ENCODE peak calls at places on chromosome 10, in nine cellular contexts. One of them, this sample, is unnamed.

GRCh38 chr10:59047180-59047579 is 129.3 kb upstream of the PHYHIPL start:
- DNase-seq in choroid plexus epithelial cell: no peak
- DNase-seq in HL-60: no peak
- DNase-seq in type B pancreatic cell: no peak
- DNase-seq in A549: no peak
- DNase-seq in dorsolateral prefrontal cortex: no peak
- DNase-seq in astrocyte of the spinal cord: no peak
- DNase-seq in neural progenitor cell: no peak
- DNase-seq in fibroblast of lung: no peak
- DNase-seq in this sample: no peak

GRCh38 chr10:61284222-61284890 is 168.8 kb downstream of the TMEM26 start:
- DNase-seq in choroid plexus epithelial cell: peak
- DNase-seq in HL-60: no peak
- DNase-seq in type B pancreatic cell: no peak
- DNase-seq in A549: peak
- DNase-seq in dorsolateral prefrontal cortex: no peak
- DNase-seq in astrocyte of the spinal cord: peak
- DNase-seq in neural progenitor cell: peak
- DNase-seq in fibroblast of lung: peak
- DNase-seq in this sample: no peak

GRCh38 chr10:96753956-96754355 is 33.6 kb upstream of the PIK3AP1 start:
- DNase-seq in choroid plexus epithelial cell: no peak
- DNase-seq in HL-60: no peak
- DNase-seq in type B pancreatic cell: no peak
- DNase-seq in A549: no peak
- DNase-seq in dorsolateral prefrontal cortex: no peak
- DNase-seq in astrocyte of the spinal cord: no peak
- DNase-seq in neural progenitor cell: no peak
- DNase-seq in fibroblast of lung: no peak
- DNase-seq in this sample: no peak

GRCh38 chr10:526651-527312 is 162.7 kb downstream of the DIP2C start:
- DNase-seq in choroid plexus epithelial cell: no peak
- DNase-seq in HL-60: no peak
- DNase-seq in type B pancreatic cell: no peak
- DNase-seq in A549: no peak
- DNase-seq in dorsolateral prefrontal cortex: peak
- DNase-seq in astrocyte of the spinal cord: no peak
- DNase-seq in neural progenitor cell: peak
- DNase-seq in fibroblast of lung: no peak
- DNase-seq in this sample: no peak

GRCh38 chr10:111481271-111482073 is 404.6 kb downstream of the ADRA2A start:
- DNase-seq in choroid plexus epithelial cell: no peak
- DNase-seq in HL-60: no peak
- DNase-seq in type B pancreatic cell: no peak
- DNase-seq in A549: no peak
- DNase-seq in dorsolateral prefrontal cortex: no peak
- DNase-seq in astrocyte of the spinal cord: no peak
- DNase-seq in neural progenitor cell: no peak
- DNase-seq in fibroblast of lung: no peak
- DNase-seq in this sample: no peak

GRCh38 chr10:7364474-7364873 is 46.4 kb downstream of the SFMBT2 start:
- DNase-seq in choroid plexus epithelial cell: no peak
- DNase-seq in HL-60: no peak
- DNase-seq in type B pancreatic cell: no peak
- DNase-seq in A549: no peak
- DNase-seq in dorsolateral prefrontal cortex: no peak
- DNase-seq in astrocyte of the spinal cord: no peak
- DNase-seq in neural progenitor cell: no peak
- DNase-seq in fibroblast of lung: no peak
- DNase-seq in this sample: no peak

GRCh38 chr10:69374242-69374641 is 42.5 kb downstream of the TACR2 start:
- DNase-seq in choroid plexus epithelial cell: no peak
- DNase-seq in HL-60: no peak
- DNase-seq in type B pancreatic cell: no peak
- DNase-seq in A549: no peak
- DNase-seq in dorsolateral prefrontal cortex: no peak
- DNase-seq in astrocyte of the spinal cord: no peak
- DNase-seq in neural progenitor cell: no peak
- DNase-seq in fibroblast of lung: no peak
- DNase-seq in this sample: no peak

GRCh38 chr10:128781636-128782035 is 655.4 kb upstream of the MKI67 start:
- DNase-seq in choroid plexus epithelial cell: no peak
- DNase-seq in HL-60: no peak
- DNase-seq in type B pancreatic cell: peak
- DNase-seq in A549: no peak
- DNase-seq in dorsolateral prefrontal cortex: no peak
- DNase-seq in astrocyte of the spinal cord: no peak
- DNase-seq in neural progenitor cell: no peak
- DNase-seq in fibroblast of lung: no peak
- DNase-seq in this sample: no peak

GRCh38 chr10:12608761-12609160 is 259.4 kb downstream of the CAMK1D start:
- DNase-seq in choroid plexus epithelial cell: no peak
- DNase-seq in HL-60: no peak
- DNase-seq in type B pancreatic cell: no peak
- DNase-seq in A549: no peak
- DNase-seq in dorsolateral prefrontal cortex: no peak
- DNase-seq in astrocyte of the spinal cord: no peak
- DNase-seq in neural progenitor cell: no peak
- DNase-seq in fibroblast of lung: no peak
- DNase-seq in this sample: no peak

GRCh38 chr10:103451871-103452713 is at the start of gene CALHM2:
- DNase-seq in choroid plexus epithelial cell: peak
- DNase-seq in HL-60: peak
- DNase-seq in type B pancreatic cell: no peak
- DNase-seq in A549: peak
- DNase-seq in dorsolateral prefrontal cortex: peak
- DNase-seq in astrocyte of the spinal cord: no peak
- DNase-seq in neural progenitor cell: peak
- DNase-seq in fibroblast of lung: peak
- DNase-seq in this sample: peak

GRCh38 chr10:91642831-91643692 is 10.2 kb upstream of the PPP1R3C start:
- DNase-seq in choroid plexus epithelial cell: peak
- DNase-seq in HL-60: no peak
- DNase-seq in type B pancreatic cell: no peak
- DNase-seq in A549: no peak
- DNase-seq in dorsolateral prefrontal cortex: no peak
- DNase-seq in astrocyte of the spinal cord: peak
- DNase-seq in neural progenitor cell: no peak
- DNase-seq in fibroblast of lung: peak
- DNase-seq in this sample: no peak

GRCh38 chr10:3222068-3222467 is 49.5 kb upstream of the PITRM1 start:
- DNase-seq in choroid plexus epithelial cell: peak
- DNase-seq in HL-60: no peak
- DNase-seq in type B pancreatic cell: no peak
- DNase-seq in A549: no peak
- DNase-seq in dorsolateral prefrontal cortex: no peak
- DNase-seq in astrocyte of the spinal cord: peak
- DNase-seq in neural progenitor cell: peak
- DNase-seq in fibroblast of lung: peak
- DNase-seq in this sample: no peak

GRCh38 chr10:22252801-22253577 is 35.2 kb upstream of the EBLN1 start:
- DNase-seq in choroid plexus epithelial cell: peak
- DNase-seq in HL-60: no peak
- DNase-seq in type B pancreatic cell: peak
- DNase-seq in A549: no peak
- DNase-seq in dorsolateral prefrontal cortex: peak
- DNase-seq in astrocyte of the spinal cord: peak
- DNase-seq in neural progenitor cell: peak
- DNase-seq in fibroblast of lung: peak
- DNase-seq in this sample: peak

GRCh38 chr10:97685395-97685958 is 1.6 kb downstream of the AVPI1 start:
- DNase-seq in choroid plexus epithelial cell: peak
- DNase-seq in HL-60: no peak
- DNase-seq in type B pancreatic cell: no peak
- DNase-seq in A549: peak
- DNase-seq in dorsolateral prefrontal cortex: no peak
- DNase-seq in astrocyte of the spinal cord: peak
- DNase-seq in neural progenitor cell: peak
- DNase-seq in fibroblast of lung: peak
- DNase-seq in this sample: no peak

GRCh38 chr10:95657250-95657649 is 739 bp upstream of the ALDH18A1 start:
- DNase-seq in choroid plexus epithelial cell: no peak
- DNase-seq in HL-60: no peak
- DNase-seq in type B pancreatic cell: no peak
- DNase-seq in A549: no peak
- DNase-seq in dorsolateral prefrontal cortex: no peak
- DNase-seq in astrocyte of the spinal cord: no peak
- DNase-seq in neural progenitor cell: no peak
- DNase-seq in fibroblast of lung: no peak
- DNase-seq in this sample: no peak

GRCh38 chr10:48364659-48365405 is 58.4 kb downstream of the MAPK8 start:
- DNase-seq in choroid plexus epithelial cell: peak
- DNase-seq in HL-60: no peak
- DNase-seq in type B pancreatic cell: no peak
- DNase-seq in A549: no peak
- DNase-seq in dorsolateral prefrontal cortex: no peak
- DNase-seq in astrocyte of the spinal cord: peak
- DNase-seq in neural progenitor cell: no peak
- DNase-seq in fibroblast of lung: peak
- DNase-seq in this sample: no peak

GRCh38 chr10:119189811-119190282 is 11.2 kb upstream of the PRDX3 start:
- DNase-seq in choroid plexus epithelial cell: peak
- DNase-seq in HL-60: peak
- DNase-seq in type B pancreatic cell: no peak
- DNase-seq in A549: no peak
- DNase-seq in dorsolateral prefrontal cortex: no peak
- DNase-seq in astrocyte of the spinal cord: peak
- DNase-seq in neural progenitor cell: no peak
- DNase-seq in fibroblast of lung: peak
- DNase-seq in this sample: no peak

GRCh38 chr10:102335184-102335583 is 60.3 kb upstream of the NFKB2 start:
- DNase-seq in choroid plexus epithelial cell: peak
- DNase-seq in HL-60: no peak
- DNase-seq in type B pancreatic cell: no peak
- DNase-seq in A549: no peak
- DNase-seq in dorsolateral prefrontal cortex: no peak
- DNase-seq in astrocyte of the spinal cord: no peak
- DNase-seq in neural progenitor cell: no peak
- DNase-seq in fibroblast of lung: no peak
- DNase-seq in this sample: no peak

GRCh38 chr10:74153123-74153522 is 2.1 kb downstream of the ADK start:
- DNase-seq in choroid plexus epithelial cell: peak
- DNase-seq in HL-60: no peak
- DNase-seq in type B pancreatic cell: no peak
- DNase-seq in A549: peak
- DNase-seq in dorsolateral prefrontal cortex: no peak
- DNase-seq in astrocyte of the spinal cord: peak
- DNase-seq in neural progenitor cell: peak
- DNase-seq in fibroblast of lung: peak
- DNase-seq in this sample: no peak
- TF ChIP-seq CTCF in choroid plexus epithelial cell: peak
- TF ChIP-seq CTCF in HL-60: no peak
- TF ChIP-seq CTCF in type B pancreatic cell: peak
- TF ChIP-seq CTCF in A549: peak
- TF ChIP-seq CTCF in dorsolateral prefrontal cortex: no peak
- TF ChIP-seq CTCF in astrocyte of the spinal cord: peak
- TF ChIP-seq CTCF in neural progenitor cell: peak
- TF ChIP-seq CTCF in fibroblast of lung: peak
- TF ChIP-seq CTCF in this sample: peak

GRCh38 chr10:5449823-5450222 is 37.5 kb downstream of the NET1 start:
- DNase-seq in choroid plexus epithelial cell: peak
- DNase-seq in HL-60: peak
- DNase-seq in type B pancreatic cell: no peak
- DNase-seq in A549: no peak
- DNase-seq in dorsolateral prefrontal cortex: no peak
- DNase-seq in astrocyte of the spinal cord: peak
- DNase-seq in neural progenitor cell: peak
- DNase-seq in fibroblast of lung: peak
- DNase-seq in this sample: no peak
- TF ChIP-seq CTCF in choroid plexus epithelial cell: peak
- TF ChIP-seq CTCF in HL-60: no peak
- TF ChIP-seq CTCF in type B pancreatic cell: peak
- TF ChIP-seq CTCF in A549: no peak
- TF ChIP-seq CTCF in dorsolateral prefrontal cortex: no peak
- TF ChIP-seq CTCF in astrocyte of the spinal cord: peak
- TF ChIP-seq CTCF in neural progenitor cell: no peak
- TF ChIP-seq CTCF in fibroblast of lung: peak
- TF ChIP-seq CTCF in this sample: no peak

DNA sequence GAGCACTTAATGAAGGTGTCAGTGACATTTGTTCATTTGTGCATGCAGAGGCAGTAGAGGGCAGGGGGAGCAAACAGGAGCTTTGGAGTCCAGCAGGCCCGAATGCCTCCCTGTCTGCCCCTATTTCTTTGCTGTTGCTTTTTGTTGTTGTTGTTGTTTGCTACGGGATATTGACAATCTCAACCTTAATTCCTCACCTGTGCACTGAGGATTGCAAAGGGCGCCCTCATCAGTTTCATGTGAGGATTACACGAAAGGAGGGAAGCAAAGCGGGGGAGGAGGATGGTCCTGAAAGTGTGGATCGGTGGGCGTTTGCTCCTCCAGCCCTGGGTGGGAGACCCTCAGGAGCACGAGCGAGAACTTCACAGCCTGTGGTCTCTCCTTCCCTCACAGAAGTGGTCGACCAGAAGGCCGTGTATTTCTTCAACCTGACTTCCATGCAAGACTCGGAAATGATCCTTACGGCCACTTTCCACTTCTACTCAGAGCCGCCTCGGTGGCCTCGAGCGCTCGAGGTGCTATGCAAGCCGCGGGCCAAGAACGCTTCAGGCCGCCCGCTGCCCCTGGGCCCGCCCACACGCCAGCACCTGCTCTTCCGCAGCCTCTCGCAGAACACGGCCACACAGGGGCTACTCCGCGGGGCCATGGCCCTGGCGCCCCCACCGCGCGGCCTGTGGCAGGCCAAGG is 9.5 kb downstream of the GDF10 start:
- DNase-seq in choroid plexus epithelial cell: peak
- DNase-seq in HL-60: no peak
- DNase-seq in type B pancreatic cell: no peak
- DNase-seq in A549: no peak
- DNase-seq in dorsolateral prefrontal cortex: no peak
- DNase-seq in astrocyte of the spinal cord: no peak
- DNase-seq in neural progenitor cell: peak
- DNase-seq in fibroblast of lung: no peak
- DNase-seq in this sample: no peak
- TF ChIP-seq CTCF in choroid plexus epithelial cell: peak
- TF ChIP-seq CTCF in HL-60: no peak
- TF ChIP-seq CTCF in type B pancreatic cell: peak
- TF ChIP-seq CTCF in A549: peak
- TF ChIP-seq CTCF in dorsolateral prefrontal cortex: peak
- TF ChIP-seq CTCF in astrocyte of the spinal cord: peak
- TF ChIP-seq CTCF in neural progenitor cell: peak
- TF ChIP-seq CTCF in fibroblast of lung: peak
- TF ChIP-seq CTCF in this sample: peak

DNA sequence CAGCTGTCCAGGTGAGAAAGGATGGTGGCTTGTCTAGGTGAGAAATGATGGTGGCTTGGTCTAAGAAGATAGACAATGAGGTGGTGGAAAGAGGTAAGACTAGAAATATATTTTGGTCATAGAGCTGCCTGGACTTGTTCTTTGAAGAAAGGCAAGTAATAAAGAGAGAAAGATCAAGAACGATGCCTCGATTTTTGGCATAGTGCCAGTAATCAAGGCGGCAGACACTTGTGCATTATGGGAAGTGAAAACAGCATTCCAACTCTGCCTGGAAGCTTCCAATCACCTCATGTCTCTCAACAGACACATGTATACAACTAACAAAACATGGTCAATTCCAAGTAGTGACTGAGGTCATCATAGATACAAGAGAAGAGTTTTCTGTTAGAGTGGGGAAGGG is 423.8 kb upstream of the NRP1 start:
- DNase-seq in choroid plexus epithelial cell: no peak
- DNase-seq in HL-60: no peak
- DNase-seq in type B pancreatic cell: no peak
- DNase-seq in A549: no peak
- DNase-seq in dorsolateral prefrontal cortex: no peak
- DNase-seq in astrocyte of the spinal cord: no peak
- DNase-seq in neural progenitor cell: no peak
- DNase-seq in fibroblast of lung: no peak
- DNase-seq in this sample: no peak
- TF ChIP-seq CTCF in choroid plexus epithelial cell: no peak
- TF ChIP-seq CTCF in HL-60: no peak
- TF ChIP-seq CTCF in type B pancreatic cell: no peak
- TF ChIP-seq CTCF in A549: no peak
- TF ChIP-seq CTCF in dorsolateral prefrontal cortex: no peak
- TF ChIP-seq CTCF in astrocyte of the spinal cord: no peak
- TF ChIP-seq CTCF in neural progenitor cell: no peak
- TF ChIP-seq CTCF in fibroblast of lung: no peak
- TF ChIP-seq CTCF in this sample: no peak

This sample was measured in CD14-positive monocyte.